ENCODE peak calls at places on chromosomes 7 and 10, in five cellular contexts. G, B, O, M and X are unnamed samples.

GRCh38 chr10:24132741-24133140 is 76.2 kb upstream of the KIAA1217 start:
- DNase-seq in B (no peak), G (no peak), O (no peak), M (no peak), X (no peak)

GRCh38 chr7:81155654-81156373 is 237.0 kb upstream of the SEMA3C start:
- DNase-seq in G (peak), M (no peak), O (no peak), B (no peak), X (no peak)

GRCh38 chr7:121544726-121545125 is 148.6 kb upstream of the FAM3C start:
- DNase-seq in B (no peak), O (no peak), G (peak), M (no peak), X (no peak)

GRCh38 chr7:37230221-37230620 is 218.4 kb downstream of the ELMO1 start:
- DNase-seq in G (no peak), O (no peak), B (no peak), M (no peak), X (no peak)

GRCh38 chr10:78875932-78876331 is 192.8 kb upstream of the ZMIZ1 start:
- DNase-seq in B (no peak), M (no peak), O (no peak), G (no peak), X (no peak)

GRCh38 chr7:157990878-157991250 is 596.8 kb downstream of the PTPRN2 start:
- DNase-seq in M (no peak), B (no peak), O (no peak), G (no peak), X (no peak)

GRCh38 chr7:38105874-38106483 is 72.1 kb upstream of the STARD3NL start:
- DNase-seq in M (no peak), B (no peak), G (peak), O (peak), X (no peak)

GRCh38 chr7:51680594-51681409 is 364.2 kb upstream of the COBL start:
- DNase-seq in M (no peak), B (no peak), G (no peak), O (no peak), X (no peak)

GRCh38 chr10:122044713-122045112 is 55.8 kb downstream of the TACC2 start:
- DNase-seq in B (no peak), M (no peak), O (no peak), G (peak), X (no peak)

GRCh38 chr10:97056003-97056630 is 129.6 kb downstream of the SLIT1 start:
- DNase-seq in O (no peak), B (no peak), M (no peak), G (no peak), X (no peak)

GRCh38 chr7:38190010-38190409 is 12.0 kb downstream of the STARD3NL start:
- DNase-seq in O (no peak), B (no peak), M (no peak), G (no peak), X (no peak)

GRCh38 chr10:109880886-109881467 is 42.3 kb downstream of the XPNPEP1 start:
- DNase-seq in G (peak), O (no peak), M (no peak), B (no peak), X (no peak)

GRCh38 chr10:13758302-13758701 is 171.5 kb downstream of the PRPF18 start:
- DNase-seq in B (no peak), M (no peak), O (no peak), G (peak), X (no peak)

GRCh38 chr10:58412502-58412961 is 27.3 kb downstream of the TFAM start:
- DNase-seq in G (peak), B (no peak), M (no peak), O (peak), X (no peak)

GRCh38 chr10:95480901-95481491 is 80.2 kb downstream of the SORBS1 start:
- DNase-seq in M (no peak), G (peak), O (no peak), B (no peak), X (no peak)

GRCh38 chr7:66183700-66184099 is 21.4 kb upstream of the TPST1 start:
- DNase-seq in M (no peak), G (peak), O (no peak), B (no peak), X (no peak)